ENCODE peak calls at places on chromosomes 16 and 17, in nine cellular contexts. I is A549, P is HCT116, J is mesenchymal stem cell, F is caudate nucleus, Y is AG04450, A is body of pancreas, X is cardiac muscle cell, B is lung. Z is an unnamed sample.

GRCh38 chr16:67663151-67663876 is 2.6 kb downstream of the PARD6A start:
- DNase-seq in A (peak; percentile 61), P (peak; percentile 15), I (peak; percentile 31), F (no peak), J (peak; percentile 26), B (no peak), X (peak; percentile 25), Y (no peak), Z (no peak)

GRCh38 chr17:58321571-58322525 is 6.7 kb downstream of the TSPOAP1 start:
- DNase-seq in P (no peak), X (no peak), Y (no peak), B (no peak), I (no peak), A (no peak), F (no peak), J (no peak), Z (no peak)

GRCh38 chr16:80742331-80742730 is 62.1 kb downstream of the CDYL2 start:
- DNase-seq in F (no peak), P (no peak), X (no peak), A (no peak), Y (no peak), I (no peak), B (no peak), J (no peak), Z (no peak)

GRCh38 chr16:88839745-88840588 is 16.8 kb downstream of the GALNS start:
- DNase-seq in X (no peak), I (no peak), Y (no peak), F (no peak), J (no peak), P (no peak), B (no peak), A (no peak), Z (no peak)

GRCh38 chr17:45143101-45143670 is 5.1 kb upstream of the HEXIM1 start:
- DNase-seq in J (no peak), P (no peak), I (no peak), Y (no peak), F (no peak), B (no peak), A (no peak), X (no peak), Z (no peak)

GRCh38 chr17:29625037-29625750 is 2.5 kb upstream of the CORO6 start:
- DNase-seq in X (peak; percentile 60), Y (no peak), J (no peak), P (peak; percentile 43), I (peak; percentile 73), F (peak; percentile 24), A (no peak), B (no peak), Z (no peak)

GRCh38 chr17:68089881-68090280 is 54.3 kb downstream of the KPNA2 start:
- DNase-seq in F (no peak), Y (no peak), P (peak; percentile 72), A (peak; percentile 38), B (peak; percentile 78), I (peak; percentile 55), J (peak; percentile 70), X (peak; percentile 26), Z (no peak)

GRCh38 chr16:11254913-11255736 is 879 bp downstream of the SOCS1 start:
- DNase-seq in Y (no peak), A (peak; percentile 53), I (peak; percentile 63), P (no peak), B (no peak), J (peak; percentile 65), F (peak; percentile 30), X (peak; percentile 62), Z (no peak)

GRCh38 chr16:56880176-56880575 is 15.2 kb downstream of the SLC12A3 start:
- DNase-seq in J (no peak), B (no peak), X (no peak), F (no peak), I (no peak), A (no peak), P (no peak), Y (no peak), Z (no peak)

GRCh38 chr16:30069575-30070462 is 4.3 kb downstream of the ALDOA start:
- DNase-seq in B (no peak), I (no peak), F (peak; percentile 14), Y (no peak), J (no peak), A (no peak), X (peak; percentile 58), P (no peak), Z (no peak)

GRCh38 chr16:80723091-80723490 is 81.3 kb downstream of the CDYL2 start:
- DNase-seq in B (no peak), J (no peak), A (no peak), P (no peak), Y (no peak), F (no peak), I (no peak), X (no peak), Z (no peak)

GRCh38 chr16:58563775-58564174 is 48.5 kb downstream of the SETD6 start:
- DNase-seq in F (no peak), B (no peak), A (no peak), I (no peak), Y (no peak), X (no peak), J (no peak), P (no peak), Z (no peak)

GRCh38 chr17:72492494-72492893 is 371.7 kb downstream of the SOX9 start:
- DNase-seq in B (no peak), Y (no peak), I (no peak), F (no peak), A (no peak), J (no peak), P (no peak), X (no peak), Z (no peak)

GRCh38 chr17:76922084-76922483 is 53.9 kb downstream of the MGAT5B start:
- DNase-seq in B (no peak), F (peak; percentile 27), Y (no peak), A (no peak), X (no peak), J (no peak), P (no peak), I (no peak), Z (no peak)

GRCh38 chr16:82280867-82281266 is 110.8 kb upstream of the MPHOSPH6 start:
- DNase-seq in B (no peak), J (no peak), A (no peak), I (no peak), F (no peak), P (no peak), X (no peak), Y (no peak), Z (no peak)

GRCh38 chr17:14918540-14918939 is 346.6 kb downstream of the PMP22 start:
- DNase-seq in P (no peak), B (no peak), I (peak; percentile 8), F (no peak), J (peak; percentile 59), Y (no peak), A (no peak), X (peak; percentile 39), Z (no peak)

GRCh38 chr16:11359370-11359769 is 14.1 kb downstream of the RMI2 start:
- DNase-seq in J (peak; percentile 76), X (no peak), P (peak; percentile 12), F (no peak), B (peak; percentile 57), I (no peak), Y (peak; percentile 52), A (peak; percentile 76), Z (peak; percentile 85)

GRCh38 chr16:85125570-85126382 is 13.5 kb upstream of the CIBAR2 start:
- DNase-seq in P (no peak), B (no peak), Y (no peak), F (no peak), X (no peak), A (peak; percentile 35), J (no peak), I (no peak), Z (no peak)
- H3K27ac ChIP-seq in P (no peak overlapping the region), B (peak overlapping the region; percentile 2), Y (peak overlapping the region; percentile 96), F (no peak overlapping the region), X (no peak overlapping the region), A (peak overlapping the region; percentile 48), J (peak overlapping the region; percentile 76), I (peak overlapping the region; percentile 37), Z (no peak overlapping the region)

GRCh38 chr17:7043195-7043543 is 723 bp downstream of the SLC16A11 start:
- DNase-seq in F (no peak), B (no peak), J (no peak), I (no peak), X (no peak), A (no peak), Y (no peak), P (no peak), Z (no peak)
- H3K27ac ChIP-seq in F (no peak overlapping the region), B (peak overlapping the region; percentile 76), J (no peak overlapping the region), I (peak overlapping the region; percentile 76), X (no peak overlapping the region), A (peak overlapping the region; percentile 52), Y (no peak overlapping the region), P (no peak overlapping the region), Z (no peak overlapping the region)

GRCh38 chr17:48843172-48843900 is 12.5 kb downstream of the CALCOCO2 start:
- DNase-seq in P (no peak), J (peak; percentile 40), B (no peak), F (no peak), Y (no peak), I (no peak), X (no peak), A (no peak), Z (no peak)
- H3K27ac ChIP-seq in P (no peak overlapping the region), J (no peak overlapping the region), B (peak overlapping the region; percentile 67), F (peak overlapping the region; percentile 36), Y (no peak overlapping the region), I (no peak overlapping the region), X (no peak overlapping the region), A (no peak overlapping the region), Z (no peak overlapping the region)

GRCh38 chr16:84293406-84293805 is 1.3 kb upstream of the WFDC1 start:
- DNase-seq in Y (no peak), I (no peak), B (no peak), J (no peak), A (no peak), F (no peak), P (no peak), X (no peak), Z (no peak)

GRCh38 chr16:84292032-84292431 is 2.6 kb upstream of the WFDC1 start:
- DNase-seq in I (no peak), Y (no peak), B (no peak), J (no peak), F (no peak), A (no peak), P (no peak), X (no peak), Z (no peak)

GRCh38 chr16:84294196-84295142 is at the start of gene WFDC1:
- DNase-seq in I (no peak), Y (no peak), P (no peak), A (no peak), B (no peak), F (no peak), X (peak; percentile 39), J (peak; percentile 15), Z (no peak)

GRCh38 chr16:84298376-84298899 is 3.8 kb downstream of the WFDC1 start:
- DNase-seq in Y (no peak), X (no peak), A (no peak), P (no peak), F (no peak), J (no peak), I (no peak), B (no peak), Z (no peak)

DNA sequence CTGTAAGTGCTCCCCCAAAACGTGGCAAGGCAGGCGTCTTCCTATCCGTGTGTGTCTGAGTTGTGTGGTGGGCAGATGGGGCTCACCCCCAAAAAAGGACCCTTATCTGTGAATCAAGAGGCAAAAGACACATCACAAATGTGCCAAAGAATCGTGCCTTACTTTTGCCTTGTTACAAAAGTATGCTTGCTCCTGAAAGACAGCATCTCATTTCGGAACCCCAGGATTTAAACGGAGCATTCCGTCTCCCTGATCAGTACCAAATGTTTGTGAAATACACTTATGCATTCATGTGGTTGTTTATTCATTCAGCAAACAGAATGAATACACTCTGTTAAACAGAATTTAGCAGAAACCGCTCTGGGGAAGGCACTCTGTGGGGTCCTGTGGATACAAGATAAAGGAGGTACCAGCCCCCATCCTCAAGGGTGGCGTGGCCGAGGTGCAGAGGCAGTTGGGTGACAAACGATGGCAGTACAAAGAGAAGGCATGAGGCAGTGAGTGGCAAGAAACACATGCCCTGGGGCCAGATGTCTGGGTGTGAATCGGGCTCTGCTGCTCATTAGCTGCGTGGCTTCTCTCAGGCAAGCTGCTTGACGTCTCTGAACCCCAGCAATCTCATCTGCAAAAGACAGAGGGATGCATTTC is 649 bp downstream of the WFDC1 start:
- DNase-seq in P (no peak), I (no peak), J (no peak), X (no peak), F (no peak), B (no peak), A (no peak), Y (no peak), Z (no peak)
- H3K27ac ChIP-seq in P (no peak overlapping the region), I (no peak overlapping the region), J (no peak overlapping the region), X (peak overlapping the region; percentile 40), F (no peak overlapping the region), B (peak overlapping the region; percentile 82), A (no peak overlapping the region), Y (peak overlapping the region; percentile 52), Z (no peak overlapping the region)